ENCODE peak calls at places on chromosomes 12 and 14, in five cellular contexts. K is NCI-H69; C is activated CD8-positive, alpha-beta T cell treated with anti-CD3 and anti-CD28 coated beads, Interleukin-2, amount 10 ng/mL, durations not matched to agents 7 days and 5 days; W is thyroid gland; G is GOT3. P is an unnamed sample.

GRCh38 chr12:104496336-104496735 is 39.6 kb downstream of the CHST11 start:
- DNase-seq in K (no peak), C (no peak), W (no peak), G (no peak), P (no peak)

GRCh38 chr14:36580856-36581831 is 1.3 kb downstream of the NKX2-8 start:
- DNase-seq in K (peak), C (no peak), W (peak), G (no peak), P (no peak)

GRCh38 chr14:51085007-51085406 is 9.9 kb downstream of the TRIM9 start:
- DNase-seq in K (no peak), C (no peak), W (no peak), G (no peak), P (no peak)

GRCh38 chr12:106840217-106840616 is 65.7 kb downstream of the RIC8B start:
- DNase-seq in K (peak), C (no peak), W (peak), G (no peak), P (no peak)

GRCh38 chr14:65281991-65282908 is 130.3 kb upstream of the FUT8 start:
- DNase-seq in K (peak), C (peak), W (no peak), G (no peak), P (no peak)

GRCh38 chr14:104977681-104978647 is at the start of gene AHNAK2:
- DNase-seq in K (peak), C (peak), W (peak), G (no peak), P (no peak)

GRCh38 chr14:38553586-38553985 is 297.7 kb upstream of the CLEC14A start:
- DNase-seq in K (no peak), C (no peak), W (no peak), G (no peak), P (no peak)

GRCh38 chr12:54140958-54141388 is 47.8 kb downstream of the SMUG1 start:
- DNase-seq in K (no peak), C (no peak), W (peak), G (no peak), P (no peak)

GRCh38 chr14:93090826-93091583 is 24.7 kb downstream of the ITPK1 start:
- DNase-seq in K (peak), C (no peak), W (no peak), G (no peak), P (no peak)

GRCh38 chr12:54041097-54041690 is 8.3 kb downstream of the HOXC5 start:
- DNase-seq in K (peak), C (no peak), W (no peak), G (no peak), P (no peak)

GRCh38 chr14:34874386-34875030 is 652 bp downstream of the BAZ1A start:
- DNase-seq in K (peak), C (peak), W (peak), G (no peak), P (no peak)

GRCh38 chr12:114700392-114701103 is 16.6 kb upstream of the TBX3 start:
- DNase-seq in K (no peak), C (no peak), W (peak), G (no peak), P (no peak)

GRCh38 chr14:26598081-26598671 is 343 bp upstream of the NOVA1 start:
- DNase-seq in K (peak), C (no peak), W (peak), G (peak), P (no peak)

GRCh38 chr12:116172224-116172849 is 105.2 kb downstream of the MED13L start:
- DNase-seq in K (no peak), C (peak), W (no peak), G (no peak), P (no peak)

GRCh38 chr14:96904201-96904600 is 107.0 kb downstream of the VRK1 start:
- DNase-seq in K (peak), C (no peak), W (no peak), G (no peak), P (no peak)

GRCh38 chr12:87238466-87238865 is 790.7 kb downstream of the C12orf50 start:
- DNase-seq in K (no peak), C (no peak), W (no peak), G (no peak), P (no peak)

GRCh38 chr14:76613616-76614015 is 147.7 kb upstream of the VASH1 start:
- DNase-seq in K (no peak), C (no peak), W (no peak), G (no peak), P (no peak)

GRCh38 chr12:47207005-47207717 is 127.4 kb upstream of the AMIGO2 start:
- DNase-seq in K (peak), C (peak), W (no peak), G (no peak), P (peak)

GRCh38 chr12:46530373-46531056 is 157.9 kb upstream of the SLC38A2 start:
- DNase-seq in K (no peak), C (no peak), W (no peak), G (no peak), P (no peak)

GRCh38 chr14:56199976-56200577 is 81.9 kb downstream of the PELI2 start:
- DNase-seq in K (peak), C (no peak), W (no peak), G (no peak), P (no peak)

GRCh38 chr12:117394491-117394890 is 33.1 kb upstream of the NOS1 start:
- DNase-seq in K (no peak), C (no peak), W (no peak), G (no peak), P (no peak)

GRCh38 chr14:20327005-20327869 is 5.8 kb downstream of the CCNB1IP1 start:
- DNase-seq in K (peak), C (peak), W (no peak), G (no peak), P (peak)